ENCODE peak calls at places on chromosome 10, in five cellular contexts. One of them, this sample, is unnamed.
A peak's percentile ranks its signal among the peaks of the same experiment; 100 is the strongest.

GRCh38 chr10:121459279-121459764 is 138.9 kb downstream of the FGFR2 start:
- DNase-seq in astrocyte of the cerebellum: no peak
- DNase-seq in Jurkat, Clone E6-1: no peak
- DNase-seq in small intestine: no peak
- DNase-seq in fibroblast of the aortic adventitia: no peak
- DNase-seq in this sample: no peak

GRCh38 chr10:120607016-120607709 is 150.1 kb downstream of the PLPP4 start:
- DNase-seq in astrocyte of the cerebellum: peak; percentile 41
- DNase-seq in small intestine: no peak
- DNase-seq in Jurkat, Clone E6-1: no peak
- DNase-seq in fibroblast of the aortic adventitia: peak; percentile 84
- DNase-seq in this sample: no peak

GRCh38 chr10:79930267-79930666 is 18.6 kb downstream of the SFTPD start:
- DNase-seq in Jurkat, Clone E6-1: no peak
- DNase-seq in astrocyte of the cerebellum: no peak
- DNase-seq in fibroblast of the aortic adventitia: no peak
- DNase-seq in small intestine: no peak
- DNase-seq in this sample: no peak

GRCh38 chr10:129641982-129642381 is 174.9 kb downstream of the MGMT start:
- DNase-seq in Jurkat, Clone E6-1: no peak
- DNase-seq in astrocyte of the cerebellum: no peak
- DNase-seq in small intestine: no peak
- DNase-seq in fibroblast of the aortic adventitia: no peak
- DNase-seq in this sample: no peak

GRCh38 chr10:122204691-122205489 is 66.2 kb upstream of the BTBD16 start:
- DNase-seq in astrocyte of the cerebellum: no peak
- DNase-seq in fibroblast of the aortic adventitia: no peak
- DNase-seq in small intestine: no peak
- DNase-seq in Jurkat, Clone E6-1: no peak
- DNase-seq in this sample: no peak

GRCh38 chr10:62907470-62908212 is 91.5 kb upstream of the EGR2 start:
- DNase-seq in fibroblast of the aortic adventitia: no peak
- DNase-seq in small intestine: peak; percentile 16
- DNase-seq in Jurkat, Clone E6-1: no peak
- DNase-seq in astrocyte of the cerebellum: no peak
- DNase-seq in this sample: no peak

GRCh38 chr10:105700327-105700726 is 1059.2 kb downstream of the SORCS3 start:
- DNase-seq in astrocyte of the cerebellum: no peak
- DNase-seq in Jurkat, Clone E6-1: no peak
- DNase-seq in small intestine: no peak
- DNase-seq in fibroblast of the aortic adventitia: no peak
- DNase-seq in this sample: no peak

GRCh38 chr10:78570633-78571032 is 498.1 kb upstream of the ZMIZ1 start:
- DNase-seq in small intestine: no peak
- DNase-seq in Jurkat, Clone E6-1: no peak
- DNase-seq in astrocyte of the cerebellum: no peak
- DNase-seq in fibroblast of the aortic adventitia: no peak
- DNase-seq in this sample: peak; percentile 27

GRCh38 chr10:15169555-15170407 is 1.3 kb upstream of the NMT2 start:
- DNase-seq in small intestine: peak; percentile 50
- DNase-seq in Jurkat, Clone E6-1: peak; percentile 91
- DNase-seq in fibroblast of the aortic adventitia: no peak
- DNase-seq in astrocyte of the cerebellum: no peak
- DNase-seq in this sample: no peak

GRCh38 chr10:97781541-97782331 is 9.9 kb upstream of the SFRP5 start:
- DNase-seq in fibroblast of the aortic adventitia: no peak
- DNase-seq in small intestine: no peak
- DNase-seq in astrocyte of the cerebellum: no peak
- DNase-seq in Jurkat, Clone E6-1: peak; percentile 63
- DNase-seq in this sample: peak; percentile 60

GRCh38 chr10:95531994-95532399 is 29.2 kb downstream of the SORBS1 start:
- DNase-seq in fibroblast of the aortic adventitia: no peak
- DNase-seq in astrocyte of the cerebellum: no peak
- DNase-seq in Jurkat, Clone E6-1: peak; percentile 61
- DNase-seq in small intestine: no peak
- DNase-seq in this sample: no peak

GRCh38 chr10:95214369-95214768 is 20.3 kb downstream of the ACSM6 start:
- DNase-seq in Jurkat, Clone E6-1: no peak
- DNase-seq in fibroblast of the aortic adventitia: no peak
- DNase-seq in astrocyte of the cerebellum: no peak
- DNase-seq in small intestine: no peak
- DNase-seq in this sample: no peak

GRCh38 chr10:95508730-95509129 is 52.4 kb downstream of the SORBS1 start:
- DNase-seq in fibroblast of the aortic adventitia: peak; percentile 29
- DNase-seq in astrocyte of the cerebellum: no peak
- DNase-seq in Jurkat, Clone E6-1: no peak
- DNase-seq in small intestine: peak; percentile 78
- DNase-seq in this sample: no peak

GRCh38 chr10:24255907-24256306 is 47.0 kb downstream of the KIAA1217 start:
- DNase-seq in small intestine: no peak
- DNase-seq in Jurkat, Clone E6-1: peak; percentile 16
- DNase-seq in fibroblast of the aortic adventitia: no peak
- DNase-seq in astrocyte of the cerebellum: no peak
- DNase-seq in this sample: no peak

GRCh38 chr10:72303424-72304128 is 29.9 kb downstream of the DDIT4 start:
- DNase-seq in small intestine: no peak
- DNase-seq in fibroblast of the aortic adventitia: no peak
- DNase-seq in astrocyte of the cerebellum: no peak
- DNase-seq in Jurkat, Clone E6-1: no peak
- DNase-seq in this sample: no peak

GRCh38 chr10:7819126-7819470 is 793 bp downstream of the TAF3 start:
- DNase-seq in small intestine: peak; percentile 54
- DNase-seq in Jurkat, Clone E6-1: peak; percentile 16
- DNase-seq in astrocyte of the cerebellum: peak; percentile 16
- DNase-seq in fibroblast of the aortic adventitia: peak; percentile 52
- DNase-seq in this sample: peak; percentile 49

GRCh38 chr10:71761105-71761511 is 12.2 kb downstream of the VSIR start:
- DNase-seq in astrocyte of the cerebellum: no peak
- DNase-seq in fibroblast of the aortic adventitia: no peak
- DNase-seq in Jurkat, Clone E6-1: no peak
- DNase-seq in small intestine: no peak
- DNase-seq in this sample: no peak

GRCh38 chr10:68812420-68812819 is 14.9 kb upstream of the STOX1 start:
- DNase-seq in Jurkat, Clone E6-1: no peak
- DNase-seq in astrocyte of the cerebellum: no peak
- DNase-seq in small intestine: no peak
- DNase-seq in fibroblast of the aortic adventitia: no peak
- DNase-seq in this sample: no peak

GRCh38 chr10:46317889-46318288 is 31.1 kb downstream of the ANTXRL start:
- DNase-seq in astrocyte of the cerebellum: no peak
- DNase-seq in Jurkat, Clone E6-1: no peak
- DNase-seq in small intestine: no peak
- DNase-seq in fibroblast of the aortic adventitia: no peak
- DNase-seq in this sample: no peak

GRCh38 chr10:114728325-114728724 is 70.2 kb upstream of the ABLIM1 start:
- DNase-seq in Jurkat, Clone E6-1: no peak
- DNase-seq in astrocyte of the cerebellum: no peak
- DNase-seq in small intestine: no peak
- DNase-seq in fibroblast of the aortic adventitia: no peak
- DNase-seq in this sample: no peak

GRCh38 chr10:89518876-89519842 is 16.2 kb downstream of the SLC16A12 start:
- DNase-seq in astrocyte of the cerebellum: no peak
- DNase-seq in fibroblast of the aortic adventitia: peak; percentile 46
- DNase-seq in small intestine: no peak
- DNase-seq in Jurkat, Clone E6-1: no peak
- DNase-seq in this sample: no peak

GRCh38 chr10:89382757-89383156 is 4.9 kb downstream of the IFIT1B start:
- DNase-seq in fibroblast of the aortic adventitia: no peak
- DNase-seq in astrocyte of the cerebellum: no peak
- DNase-seq in Jurkat, Clone E6-1: no peak
- DNase-seq in small intestine: no peak
- DNase-seq in this sample: no peak

GRCh38 chr10:78552261-78552811 is 516.4 kb upstream of the ZMIZ1 start:
- DNase-seq in astrocyte of the cerebellum: peak; percentile 94
- DNase-seq in Jurkat, Clone E6-1: no peak
- DNase-seq in fibroblast of the aortic adventitia: peak; percentile 91
- DNase-seq in small intestine: no peak
- DNase-seq in this sample: no peak

GRCh38 chr10:114732931-114733330 is 74.9 kb upstream of the ABLIM1 start:
- DNase-seq in astrocyte of the cerebellum: no peak
- DNase-seq in Jurkat, Clone E6-1: no peak
- DNase-seq in small intestine: peak; percentile 25
- DNase-seq in fibroblast of the aortic adventitia: no peak
- DNase-seq in this sample: no peak

GRCh38 chr10:91796332-91797076 is 1.7 kb upstream of the TNKS2 start:
- DNase-seq in small intestine: peak; percentile 72
- DNase-seq in Jurkat, Clone E6-1: peak; percentile 37
- DNase-seq in astrocyte of the cerebellum: no peak
- DNase-seq in fibroblast of the aortic adventitia: peak; percentile 15
- DNase-seq in this sample: peak; percentile 52

GRCh38 chr10:71076473-71077142 is 135.8 kb upstream of the UNC5B start:
- DNase-seq in small intestine: no peak
- DNase-seq in fibroblast of the aortic adventitia: no peak
- DNase-seq in astrocyte of the cerebellum: no peak
- DNase-seq in Jurkat, Clone E6-1: no peak
- DNase-seq in this sample: peak; percentile 61

GRCh38 chr10:102334106-102334505 is 61.4 kb upstream of the NFKB2 start:
- DNase-seq in astrocyte of the cerebellum: no peak
- DNase-seq in Jurkat, Clone E6-1: no peak
- DNase-seq in small intestine: no peak
- DNase-seq in fibroblast of the aortic adventitia: peak; percentile 40
- DNase-seq in this sample: no peak

GRCh38 chr10:86653379-86653778 is 968 bp upstream of the OPN4 start:
- DNase-seq in small intestine: no peak
- DNase-seq in fibroblast of the aortic adventitia: no peak
- DNase-seq in Jurkat, Clone E6-1: no peak
- DNase-seq in astrocyte of the cerebellum: no peak
- DNase-seq in this sample: no peak

GRCh38 chr10:28713626-28714352 is 36.5 kb downstream of the BAMBI start:
- DNase-seq in astrocyte of the cerebellum: no peak
- DNase-seq in fibroblast of the aortic adventitia: no peak
- DNase-seq in small intestine: no peak
- DNase-seq in Jurkat, Clone E6-1: no peak
- DNase-seq in this sample: no peak

GRCh38 chr10:120205368-120206018 is 251.5 kb upstream of the PLPP4 start:
- DNase-seq in Jurkat, Clone E6-1: no peak
- DNase-seq in astrocyte of the cerebellum: no peak
- DNase-seq in fibroblast of the aortic adventitia: no peak
- DNase-seq in small intestine: no peak
- DNase-seq in this sample: no peak

GRCh38 chr10:62916157-62916603 is 100.0 kb upstream of the EGR2 start:
- DNase-seq in astrocyte of the cerebellum: no peak
- DNase-seq in Jurkat, Clone E6-1: no peak
- DNase-seq in small intestine: no peak
- DNase-seq in fibroblast of the aortic adventitia: peak; percentile 95
- DNase-seq in this sample: no peak

GRCh38 chr10:8349610-8350249 is 295.2 kb downstream of the GATA3 start:
- DNase-seq in small intestine: no peak
- DNase-seq in fibroblast of the aortic adventitia: no peak
- DNase-seq in Jurkat, Clone E6-1: no peak
- DNase-seq in astrocyte of the cerebellum: no peak
- DNase-seq in this sample: no peak

GRCh38 chr10:93951905-93952304 is 41.8 kb upstream of the PLCE1 start:
- DNase-seq in fibroblast of the aortic adventitia: no peak
- DNase-seq in Jurkat, Clone E6-1: no peak
- DNase-seq in astrocyte of the cerebellum: no peak
- DNase-seq in small intestine: no peak
- DNase-seq in this sample: no peak

GRCh38 chr10:120586471-120586872 is 129.4 kb downstream of the PLPP4 start:
- DNase-seq in fibroblast of the aortic adventitia: peak; percentile 52
- DNase-seq in astrocyte of the cerebellum: peak; percentile 19
- DNase-seq in Jurkat, Clone E6-1: no peak
- DNase-seq in small intestine: no peak
- DNase-seq in this sample: no peak

GRCh38 chr10:95785942-95786669 is 30.1 kb downstream of the ENTPD1 start:
- DNase-seq in Jurkat, Clone E6-1: no peak
- DNase-seq in small intestine: no peak
- DNase-seq in astrocyte of the cerebellum: no peak
- DNase-seq in fibroblast of the aortic adventitia: no peak
- DNase-seq in this sample: peak; percentile 15

GRCh38 chr10:71736570-71737355 is 17.2 kb upstream of the C10orf105 start:
- DNase-seq in fibroblast of the aortic adventitia: no peak
- DNase-seq in astrocyte of the cerebellum: no peak
- DNase-seq in Jurkat, Clone E6-1: no peak
- DNase-seq in small intestine: peak; percentile 65
- DNase-seq in this sample: no peak

GRCh38 chr10:35691522-35692236 is 49.6 kb upstream of the FZD8 start:
- DNase-seq in astrocyte of the cerebellum: no peak
- DNase-seq in fibroblast of the aortic adventitia: no peak
- DNase-seq in Jurkat, Clone E6-1: no peak
- DNase-seq in small intestine: no peak
- DNase-seq in this sample: no peak

GRCh38 chr10:129468187-129468586 is 1.1 kb downstream of the MGMT start:
- DNase-seq in fibroblast of the aortic adventitia: no peak
- DNase-seq in astrocyte of the cerebellum: no peak
- DNase-seq in small intestine: no peak
- DNase-seq in Jurkat, Clone E6-1: no peak
- DNase-seq in this sample: no peak

GRCh38 chr10:5478694-5479305 is 20.6 kb downstream of the CALML5 start:
- DNase-seq in fibroblast of the aortic adventitia: no peak
- DNase-seq in Jurkat, Clone E6-1: no peak
- DNase-seq in astrocyte of the cerebellum: no peak
- DNase-seq in small intestine: no peak
- DNase-seq in this sample: peak; percentile 52
- H3K4me3 ChIP-seq in fibroblast of the aortic adventitia: no peak overlapping the region
- H3K4me3 ChIP-seq in Jurkat, Clone E6-1: no peak overlapping the region
- H3K4me3 ChIP-seq in astrocyte of the cerebellum: no peak overlapping the region
- H3K4me3 ChIP-seq in small intestine: no peak overlapping the region
- H3K4me3 ChIP-seq in this sample: no peak overlapping the region

GRCh38 chr10:43117777-43118583 is 20.3 kb upstream of the CSGALNACT2 start:
- DNase-seq in small intestine: no peak
- DNase-seq in Jurkat, Clone E6-1: no peak
- DNase-seq in astrocyte of the cerebellum: no peak
- DNase-seq in fibroblast of the aortic adventitia: no peak
- DNase-seq in this sample: no peak
- H3K4me3 ChIP-seq in small intestine: no peak overlapping the region
- H3K4me3 ChIP-seq in Jurkat, Clone E6-1: no peak overlapping the region
- H3K4me3 ChIP-seq in astrocyte of the cerebellum: no peak overlapping the region
- H3K4me3 ChIP-seq in fibroblast of the aortic adventitia: no peak overlapping the region
- H3K4me3 ChIP-seq in this sample: no peak overlapping the region

GRCh38 chr10:132432176-132432540 is 35.2 kb downstream of the PWWP2B start:
- DNase-seq in Jurkat, Clone E6-1: no peak
- DNase-seq in fibroblast of the aortic adventitia: no peak
- DNase-seq in small intestine: no peak
- DNase-seq in astrocyte of the cerebellum: no peak
- DNase-seq in this sample: no peak

GRCh38 chr10:132429281-132430230 is 32.6 kb downstream of the PWWP2B start:
- DNase-seq in astrocyte of the cerebellum: no peak
- DNase-seq in Jurkat, Clone E6-1: no peak
- DNase-seq in small intestine: peak; percentile 31
- DNase-seq in fibroblast of the aortic adventitia: no peak
- DNase-seq in this sample: peak; percentile 69

GRCh38 chr10:132430231-132430743 is 33.3 kb downstream of the PWWP2B start:
- DNase-seq in Jurkat, Clone E6-1: no peak
- DNase-seq in small intestine: no peak
- DNase-seq in fibroblast of the aortic adventitia: no peak
- DNase-seq in astrocyte of the cerebellum: no peak
- DNase-seq in this sample: no peak

GRCh38 chr10:132431537-132432175 is 34.7 kb downstream of the PWWP2B start:
- DNase-seq in Jurkat, Clone E6-1: no peak
- DNase-seq in astrocyte of the cerebellum: no peak
- DNase-seq in fibroblast of the aortic adventitia: no peak
- DNase-seq in small intestine: no peak
- DNase-seq in this sample: no peak

GRCh38 chr10:132430861-132431271 is 33.9 kb downstream of the PWWP2B start:
- DNase-seq in astrocyte of the cerebellum: no peak
- DNase-seq in fibroblast of the aortic adventitia: no peak
- DNase-seq in Jurkat, Clone E6-1: no peak
- DNase-seq in small intestine: no peak
- DNase-seq in this sample: no peak
- H3K4me3 ChIP-seq in astrocyte of the cerebellum: no peak overlapping the region
- H3K4me3 ChIP-seq in fibroblast of the aortic adventitia: no peak overlapping the region
- H3K4me3 ChIP-seq in Jurkat, Clone E6-1: no peak overlapping the region
- H3K4me3 ChIP-seq in small intestine: no peak overlapping the region
- H3K4me3 ChIP-seq in this sample: no peak overlapping the region

GRCh38 chr10:10794056-10794455 is 223.6 kb upstream of the CELF2 start:
- DNase-seq in Jurkat, Clone E6-1: no peak
- DNase-seq in fibroblast of the aortic adventitia: no peak
- DNase-seq in small intestine: no peak
- DNase-seq in astrocyte of the cerebellum: no peak
- DNase-seq in this sample: no peak
- H3K4me3 ChIP-seq in Jurkat, Clone E6-1: no peak overlapping the region
- H3K4me3 ChIP-seq in fibroblast of the aortic adventitia: no peak overlapping the region
- H3K4me3 ChIP-seq in small intestine: no peak overlapping the region
- H3K4me3 ChIP-seq in astrocyte of the cerebellum: no peak overlapping the region
- H3K4me3 ChIP-seq in this sample: no peak overlapping the region